ENCODE peak calls at places on chromosomes 3 and 15, in six cellular contexts. T is uterus, Y is AG09309, D is cardiac muscle cell, L is brain microvascular endothelial cell, C is H1. A is an unnamed sample.

GRCh38 chr3:133384331-133385027 is 15.4 kb upstream of the BFSP2 start:
- DNase-seq in T (peak), Y (no peak), D (peak), L (peak), C (peak), A (no peak)

GRCh38 chr3:158920375-158920774 is 118.5 kb downstream of the MFSD1 start:
- DNase-seq in T (no peak), Y (no peak), D (no peak), L (no peak), C (no peak), A (no peak)

GRCh38 chr3:168973206-168973605 is 690.3 kb downstream of the MECOM start:
- DNase-seq in T (no peak), Y (no peak), D (no peak), L (no peak), C (no peak), A (no peak)

GRCh38 chr3:20417390-20417789 is 231.4 kb upstream of the SGO1 start:
- DNase-seq in T (no peak), Y (no peak), D (no peak), L (no peak), C (no peak), A (no peak)

GRCh38 chr15:63950911-63951481 is 95.3 kb downstream of the DAPK2 start:
- DNase-seq in T (no peak), Y (peak), D (peak), L (peak), C (no peak), A (no peak)

GRCh38 chr15:74815121-74815933 is 2.7 kb downstream of the LMAN1L start:
- DNase-seq in T (no peak), Y (no peak), D (no peak), L (no peak), C (no peak), A (no peak)

GRCh38 chr3:194472290-194472920 is 14.4 kb downstream of the ATP13A3 start:
- DNase-seq in T (peak), Y (no peak), D (peak), L (peak), C (no peak), A (no peak)

GRCh38 chr3:151439652-151440125 is 21.2 kb downstream of the IGSF10 start:
- DNase-seq in T (peak), Y (peak), D (peak), L (peak), C (no peak), A (peak)

GRCh38 chr3:139537325-139537724 is 2.2 kb downstream of the RBP1 start:
- DNase-seq in T (peak), Y (no peak), D (no peak), L (peak), C (no peak), A (no peak)

DNA sequence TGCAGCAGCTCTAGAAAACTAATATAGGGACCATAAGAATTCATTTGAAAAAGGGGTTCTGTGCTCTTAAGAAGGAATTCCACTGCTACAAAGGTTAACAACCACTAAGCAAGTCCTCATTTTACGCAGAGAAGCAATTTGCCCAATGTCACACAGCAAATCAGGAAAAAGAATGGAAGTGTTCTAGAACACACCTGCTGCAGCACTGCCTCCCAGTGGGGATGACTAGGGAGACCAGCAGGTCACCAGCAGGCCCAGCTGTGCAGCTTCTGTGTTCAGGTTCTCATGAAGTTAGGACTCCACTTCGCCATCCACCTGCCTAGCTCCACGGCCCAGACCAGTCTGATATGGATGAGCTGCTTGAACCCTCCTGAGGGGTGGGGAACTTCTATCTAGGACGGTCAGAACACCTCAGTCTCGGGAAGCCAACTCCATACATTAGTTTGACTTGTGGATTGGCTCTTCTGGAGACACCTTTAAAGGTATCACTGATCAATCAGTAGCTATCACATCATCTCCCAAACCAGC is 18.6 kb downstream of the POMGNT2 start:
- DNase-seq in T (no peak), Y (no peak), D (peak), L (no peak), C (no peak), A (no peak)
- TF ChIP-seq CTCF in T (no peak), Y (peak), D (peak), L (peak), C (no peak), A (peak)

DNA sequence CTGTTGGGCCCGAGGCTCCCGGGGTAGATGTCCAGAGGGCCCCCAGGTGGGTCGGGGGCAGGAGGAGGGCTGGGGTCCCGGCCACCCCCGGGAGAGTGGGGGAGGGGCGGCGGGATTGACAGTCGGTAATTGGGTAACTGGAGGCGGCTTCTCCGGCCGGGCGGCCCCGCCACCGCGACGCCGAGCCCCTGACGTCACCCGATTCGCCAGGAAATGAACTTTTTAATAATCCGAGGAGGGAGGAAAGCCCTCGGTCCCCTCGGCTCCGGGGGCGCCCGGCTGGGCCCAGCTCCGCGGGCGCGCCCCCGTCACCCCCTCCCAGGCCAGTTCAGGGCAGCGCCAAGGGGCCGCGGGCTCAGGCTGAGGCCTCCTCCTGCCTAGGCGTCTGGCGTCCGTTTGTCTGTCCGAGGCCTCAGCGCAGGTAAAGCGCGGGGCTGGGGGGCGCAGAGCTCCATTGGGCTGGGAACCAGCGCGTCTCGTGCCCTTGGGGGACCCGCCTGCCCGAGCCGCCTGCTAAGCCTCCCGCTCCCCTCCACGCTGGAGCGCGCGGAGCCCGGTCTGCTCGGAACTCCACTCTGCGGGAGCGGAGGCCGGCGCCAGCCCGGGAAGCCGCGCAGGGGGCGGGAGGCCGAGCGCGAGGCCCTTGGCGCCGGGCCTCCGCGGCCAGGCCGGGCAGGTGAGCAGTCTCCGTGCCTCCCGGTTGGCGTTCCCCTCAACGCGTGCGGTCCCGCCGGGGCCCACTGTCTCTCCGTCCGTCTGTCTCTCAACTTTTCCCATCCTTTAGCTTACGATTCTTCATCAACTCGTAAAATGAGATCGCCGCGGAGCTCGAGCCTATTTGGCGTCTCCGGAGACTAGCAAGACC is 3.8 kb downstream of the GATA2 start:
- DNase-seq in T (peak), Y (no peak), D (peak), L (no peak), C (no peak), A (no peak)
- H3K4me3 ChIP-seq in T (peak), Y (peak), D (peak), L (peak), C (peak), A (peak)

GRCh38 chr15:31145271-31145911 is 43.9 kb upstream of the TRPM1 start:
- DNase-seq in T (no peak), Y (peak), D (peak), L (no peak), C (no peak), A (no peak)
- TF ChIP-seq CTCF in T (no peak), Y (peak), D (peak), L (no peak), C (no peak), A (peak)

DNA sequence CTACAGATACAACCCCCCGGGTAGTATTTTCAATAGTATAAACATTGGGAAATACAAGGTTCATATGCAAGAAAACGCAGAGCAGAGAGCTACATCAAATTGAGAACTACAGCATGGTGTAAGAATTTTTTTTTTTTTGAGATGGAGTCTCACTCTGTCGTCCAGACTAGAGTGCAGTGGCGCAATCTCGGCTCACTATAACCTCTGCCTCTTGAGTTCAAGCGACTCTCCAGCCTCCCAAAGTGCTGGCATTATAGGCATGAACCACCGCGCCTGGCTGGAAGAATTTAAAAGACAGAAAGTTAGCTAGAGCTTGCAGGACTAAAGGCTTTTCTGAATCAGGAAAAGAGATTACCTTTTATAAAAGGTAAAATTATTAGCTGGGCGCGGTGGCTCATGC is 42.0 kb downstream of the PIGB start:
- DNase-seq in T (no peak), Y (no peak), D (no peak), L (no peak), C (no peak), A (no peak)
- H3K4me3 ChIP-seq in T (no peak), Y (no peak), D (no peak), L (no peak), C (no peak), A (no peak)

DNA sequence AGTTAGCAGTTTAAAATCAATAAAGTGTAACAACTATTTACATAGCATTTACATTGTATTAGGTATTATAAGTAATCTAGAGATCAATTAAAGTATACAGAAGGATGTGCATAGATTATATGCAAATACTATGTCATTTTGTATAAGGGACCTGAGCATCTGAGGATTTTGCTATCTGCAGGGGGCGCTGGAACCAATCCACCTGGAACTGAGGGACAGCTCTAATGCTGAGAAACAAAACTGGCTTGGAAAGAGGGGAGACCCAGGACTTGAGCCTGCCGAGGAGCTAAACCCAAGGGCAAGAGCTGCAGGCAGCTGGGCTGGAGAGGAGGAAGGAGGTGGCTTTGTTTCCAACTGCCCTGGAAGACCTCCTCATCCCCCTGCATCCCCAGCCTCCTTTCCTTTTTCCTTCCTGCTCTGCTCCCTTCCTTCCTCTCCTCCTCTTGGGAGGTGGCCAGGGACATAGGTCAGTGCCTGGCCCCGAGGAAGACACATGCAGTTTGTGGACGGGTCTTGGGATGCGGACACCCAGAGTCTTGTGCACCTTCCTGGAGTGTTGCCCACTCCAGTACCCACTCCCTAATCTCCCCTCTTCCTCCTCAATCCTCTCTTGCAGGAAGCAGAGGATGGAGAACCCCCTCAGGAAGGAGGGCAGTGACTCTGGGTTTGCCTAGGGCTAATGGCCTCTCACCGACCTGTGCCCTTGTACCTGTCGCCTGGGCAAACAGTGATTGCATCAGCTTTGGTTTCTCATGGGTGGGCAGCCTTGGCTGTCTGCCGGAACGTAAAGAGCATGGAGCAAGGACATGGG is 826 bp upstream of the RTP3 start:
- DNase-seq in T (no peak), Y (no peak), D (peak), L (no peak), C (peak), A (no peak)
- TF ChIP-seq CTCF in T (peak), Y (peak), D (peak), L (peak), C (peak), A (peak)

GRCh38 chr3:9352917-9353823 is 9.7 kb upstream of the THUMPD3 start:
- DNase-seq in T (peak), Y (peak), D (peak), L (peak), C (peak), A (peak)
- H3K4me3 ChIP-seq in T (no peak), Y (no peak), D (no peak), L (no peak), C (no peak), A (no peak)

GRCh38 chr3:12948891-12949711 is 107.7 kb upstream of the RPL32 start:
- DNase-seq in T (no peak), Y (no peak), D (peak), L (peak), C (no peak), A (no peak)
- TF ChIP-seq CTCF in T (no peak), Y (no peak), D (no peak), L (peak), C (no peak), A (no peak)